ENCODE peak calls at places on chromosome 12, in four cellular contexts. Y is IMR-90, R is mesenchymal stem cell, O is neuronal stem cell. N is an unnamed sample.

GRCh38 chr12:105912911-105913514 is 225.7 kb downstream of the NUAK1 start:
- DNase-seq in R (peak), Y (peak), O (no peak), N (no peak)

GRCh38 chr12:52149182-52149641 is 42.6 kb downstream of the KRT80 start:
- DNase-seq in R (no peak), O (no peak), Y (no peak), N (no peak)

GRCh38 chr12:121641343-121641630 is 15.0 kb downstream of the ORAI1 start:
- DNase-seq in Y (no peak), O (no peak), R (no peak), N (no peak)

GRCh38 chr12:105561981-105562726 is 231.7 kb downstream of the C12orf75 start:
- DNase-seq in Y (peak), R (peak), O (no peak), N (peak)

GRCh38 chr12:109518820-109519665 is 41.6 kb downstream of the UBE3B start:
- DNase-seq in O (peak), Y (peak), R (peak), N (peak)

GRCh38 chr12:8033153-8034044 is 883 bp downstream of the FOXJ2 start:
- DNase-seq in O (peak), R (peak), Y (peak), N (peak)

GRCh38 chr12:6535960-6536847 is 1.9 kb downstream of the GAPDH start:
- DNase-seq in R (peak), Y (no peak), O (no peak), N (no peak)

GRCh38 chr12:68900241-68900640 is 32.7 kb downstream of the CPM start:
- DNase-seq in Y (no peak), O (no peak), R (no peak), N (no peak)

GRCh38 chr12:6092784-6093722 is 31.4 kb downstream of the VWF start:
- DNase-seq in O (no peak), R (peak), Y (peak), N (no peak)

GRCh38 chr12:31727197-31727596 is 1.6 kb downstream of the AMN1 start:
- DNase-seq in R (no peak), Y (no peak), O (no peak), N (no peak)

GRCh38 chr12:2294651-2295475 is 242.1 kb downstream of the CACNA1C start:
- DNase-seq in O (no peak), R (peak), Y (peak), N (peak)

GRCh38 chr12:95694148-95694547 is 96.4 kb downstream of the NTN4 start:
- DNase-seq in Y (no peak), O (peak), R (no peak), N (no peak)

GRCh38 chr12:88624911-88625310 is 44.6 kb upstream of the KITLG start:
- DNase-seq in Y (peak), R (peak), O (no peak), N (no peak)

GRCh38 chr12:58186914-58187313 is 245.5 kb downstream of the ATP23 start:
- DNase-seq in O (no peak), Y (no peak), R (no peak), N (no peak)

GRCh38 chr12:15173142-15173541 is 48.1 kb downstream of the RERG start:
- DNase-seq in R (no peak), Y (no peak), O (no peak), N (no peak)

GRCh38 chr12:52477651-52478050 is 4.0 kb upstream of the KRT6C start:
- DNase-seq in Y (no peak), O (no peak), R (no peak), N (no peak)

GRCh38 chr12:44835641-44836379 is 40.3 kb downstream of the NELL2 start:
- DNase-seq in Y (no peak), O (no peak), R (no peak), N (no peak)

GRCh38 chr12:108318472-108319275 is 20.4 kb downstream of the CMKLR1 start:
- DNase-seq in R (no peak), O (no peak), Y (no peak), N (no peak)

GRCh38 chr12:96061864-96062453 is 26.6 kb upstream of the LTA4H start:
- DNase-seq in O (peak), Y (peak), R (peak), N (peak)

GRCh38 chr12:58359084-58359483 is 417.7 kb downstream of the ATP23 start:
- DNase-seq in O (no peak), R (no peak), Y (peak), N (no peak)

GRCh38 chr12:124405592-124405991 is 110.7 kb downstream of the RFLNA start:
- DNase-seq in O (no peak), R (no peak), Y (no peak), N (no peak)

GRCh38 chr12:57243521-57244305 is 7.3 kb downstream of the STAC3 start:
- DNase-seq in O (no peak), Y (peak), R (peak), N (peak)

GRCh38 chr12:6285063-6285477 is 25.4 kb upstream of the PLEKHG6 start:
- DNase-seq in R (peak), O (peak), Y (peak), N (peak)

GRCh38 chr12:96749978-96750377 is 157.1 kb upstream of the NEDD1 start:
- DNase-seq in O (peak), Y (no peak), R (no peak), N (peak)

GRCh38 chr12:68491204-68491960 is 119.3 kb upstream of the RAP1B start:
- DNase-seq in Y (no peak), O (no peak), R (no peak), N (no peak)

GRCh38 chr12:125944446-125944845 is 879.2 kb downstream of the AACS start:
- DNase-seq in O (no peak), R (no peak), Y (no peak), N (no peak)

GRCh38 chr12:33450480-33450879 is 10.9 kb upstream of the SYT10 start:
- DNase-seq in Y (no peak), R (no peak), O (no peak), N (no peak)

GRCh38 chr12:19444097-19444496 is 4.8 kb downstream of the AEBP2 start:
- DNase-seq in O (no peak), Y (peak), R (no peak), N (no peak)

GRCh38 chr12:77120695-77121094 is 55.3 kb upstream of the E2F7 start:
- DNase-seq in R (peak), O (no peak), Y (peak), N (no peak)

GRCh38 chr12:54526800-54527630 is 22.4 kb upstream of the PDE1B start:
- DNase-seq in O (peak), R (peak), Y (peak), N (peak)

GRCh38 chr12:57837779-57838562 is 8.6 kb downstream of the CTDSP2 start:
- DNase-seq in R (peak), Y (peak), O (no peak), N (peak)

GRCh38 chr12:325886-326285 is 63.2 kb downstream of the KDM5A start:
- DNase-seq in R (no peak), O (no peak), Y (no peak), N (no peak)
- H4K91ac ChIP-seq in R (no peak), O (no peak), Y (no peak), N (no peak)

DNA sequence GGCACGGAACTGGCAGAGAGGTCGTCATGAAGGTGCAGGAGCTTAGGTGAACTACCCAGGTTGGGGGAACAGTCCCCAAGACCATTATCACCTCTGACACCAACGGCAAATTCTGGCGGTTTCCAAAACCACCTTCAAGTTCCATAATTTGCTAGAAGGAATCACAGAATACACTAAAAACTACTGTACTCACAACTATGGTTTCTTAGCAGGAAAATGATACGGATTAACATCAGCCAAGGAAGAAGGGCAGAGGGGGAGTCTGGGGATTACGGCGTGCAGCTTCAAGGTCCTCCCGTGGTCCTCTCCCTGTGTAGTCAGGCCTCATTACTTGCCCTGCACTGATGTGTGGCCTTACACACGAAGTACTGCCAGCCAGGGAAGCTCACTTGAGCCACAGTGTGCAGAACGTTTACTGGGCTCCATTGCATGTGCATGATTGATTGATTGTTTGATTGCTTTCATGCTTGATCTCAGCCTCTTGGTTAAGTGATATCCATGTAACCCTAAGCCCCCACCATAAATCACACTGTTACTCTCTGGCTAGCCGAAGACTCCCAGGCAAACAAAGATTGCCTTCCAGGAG is 813 bp upstream of the STX2 start:
- DNase-seq in R (no peak), O (no peak), Y (no peak), N (no peak)
- H4K91ac ChIP-seq in R (no peak), O (no peak), Y (no peak), N (no peak)

GRCh38 chr12:43669373-43669772 is 89.2 kb downstream of the PUS7L start:
- DNase-seq in Y (no peak), R (no peak), O (no peak), N (no peak)

GRCh38 chr12:43676183-43676813 is 82.3 kb downstream of the PUS7L start:
- DNase-seq in R (no peak), Y (peak), O (no peak), N (peak)

GRCh38 chr12:43675048-43675904 is 83.3 kb downstream of the PUS7L start:
- DNase-seq in O (no peak), Y (no peak), R (no peak), N (peak)
- H4K91ac ChIP-seq in O (no peak), Y (no peak), R (no peak), N (no peak)

GRCh38 chr12:114735680-114736374 is 51.9 kb upstream of the TBX3 start:
- DNase-seq in R (no peak), Y (no peak), O (no peak), N (peak)
- H4K91ac ChIP-seq in R (no peak), Y (no peak), O (no peak), N (no peak)

GRCh38 chr12:4144676-4145075 is 128.9 kb upstream of the CCND2 start:
- DNase-seq in O (no peak), R (no peak), Y (no peak), N (no peak)

GRCh38 chr12:4148418-4149056 is 125.0 kb upstream of the CCND2 start:
- DNase-seq in Y (no peak), R (no peak), O (no peak), N (no peak)

GRCh38 chr12:4143909-4144308 is 129.7 kb upstream of the CCND2 start:
- DNase-seq in R (no peak), O (no peak), Y (no peak), N (no peak)

GRCh38 chr12:4147051-4147481 is 126.5 kb upstream of the CCND2 start:
- DNase-seq in R (no peak), O (no peak), Y (no peak), N (no peak)

DNA sequence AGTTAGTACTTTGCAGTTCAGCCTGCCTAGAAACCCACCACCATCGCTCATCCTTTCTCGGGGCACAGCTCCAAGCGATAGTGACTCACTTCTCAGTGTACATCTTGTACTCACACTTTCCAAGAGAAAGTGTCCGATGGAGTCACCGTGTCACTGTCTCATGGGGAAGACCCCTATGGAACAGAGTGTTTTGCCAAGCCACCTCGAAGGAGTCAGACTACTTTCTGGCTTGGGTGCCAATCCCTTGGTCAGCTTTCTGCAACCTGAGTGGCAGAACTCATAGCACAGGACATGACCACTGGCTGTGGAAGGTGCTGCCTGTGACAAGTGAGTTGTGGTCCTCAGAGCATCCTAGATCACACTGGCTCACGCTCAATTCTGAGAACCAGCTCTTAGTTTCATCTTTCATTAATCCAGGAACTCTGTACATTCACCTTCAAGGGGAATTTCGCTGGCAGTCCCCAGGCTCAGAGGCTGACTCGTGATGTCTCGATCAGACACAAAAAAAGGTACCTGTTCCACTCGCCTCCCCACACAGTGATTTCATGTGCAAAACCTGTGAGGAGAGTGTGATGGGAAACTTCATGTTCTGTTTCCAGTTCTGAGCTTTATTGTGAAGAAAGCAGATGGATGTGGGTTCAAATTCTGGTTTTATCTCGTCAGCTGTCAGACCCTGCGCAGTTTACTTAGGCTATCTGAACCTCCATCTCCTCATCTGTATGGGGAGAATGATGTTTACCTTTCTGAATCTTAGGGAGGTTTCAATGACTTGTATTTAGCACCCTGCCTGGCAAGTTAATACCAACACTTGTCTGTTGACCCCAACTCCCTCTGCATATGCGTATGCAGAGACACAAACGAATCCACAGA is 127.3 kb upstream of the CCND2 start:
- DNase-seq in R (no peak), O (no peak), Y (no peak), N (no peak)
- H4K91ac ChIP-seq in R (no peak), O (no peak), Y (no peak), N (no peak)

DNA sequence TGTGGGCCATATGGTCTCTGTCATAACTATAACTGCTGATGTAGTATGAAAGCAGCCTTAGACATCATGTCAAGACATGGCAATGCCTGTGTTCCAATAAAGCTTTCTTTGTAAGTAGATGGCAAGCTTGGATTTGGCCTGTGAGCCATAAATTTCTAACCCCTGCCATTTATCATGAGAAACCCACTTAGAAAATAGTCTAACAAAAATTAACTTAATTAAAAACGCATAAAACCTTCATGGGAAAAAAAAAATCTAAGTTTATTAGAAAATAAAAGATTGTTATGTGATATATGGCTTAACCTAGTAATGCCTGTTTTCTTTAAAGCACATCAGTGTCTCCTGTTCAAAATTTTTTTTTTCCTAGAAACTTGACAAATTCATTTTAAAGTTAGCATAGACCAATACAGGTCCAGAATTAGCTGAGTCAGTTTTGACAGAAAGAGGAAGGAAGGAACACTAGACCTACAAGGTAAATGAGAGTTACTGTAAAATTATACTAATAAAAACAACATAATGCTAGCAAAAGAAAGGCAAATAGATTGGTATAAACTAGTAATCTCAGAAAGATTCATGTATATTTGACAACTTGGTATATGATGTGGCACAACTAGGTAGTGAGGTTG is 68.2 kb downstream of the USP15 start:
- DNase-seq in O (no peak), R (no peak), Y (no peak), N (no peak)
- H4K91ac ChIP-seq in O (no peak), R (no peak), Y (no peak), N (no peak)